ENCODE peak calls at places on chromosomes 12 and 14, in eight cellular contexts. V is fibroblast of lung; J is GM10248; E is PC-3; S is IMR-90; W is spleen; B is AG10803; O is CD4-positive, alpha-beta T cell. Q is an unnamed sample.

GRCh38 chr14:58060898-58061297 is 91.1 kb downstream of the ARMH4 start:
- DNase-seq in W (no peak), S (no peak), V (no peak), E (no peak), O (no peak), B (no peak), J (no peak), Q (no peak)

GRCh38 chr12:109553929-109554500 is 19.3 kb downstream of the MMAB start:
- DNase-seq in V (no peak), E (no peak), B (no peak), J (no peak), S (no peak), W (no peak), O (no peak), Q (no peak)

GRCh38 chr14:49962616-49963015 is 69.7 kb downstream of the ARF6 start:
- DNase-seq in W (no peak), S (no peak), E (peak; percentile 97), O (no peak), J (peak; percentile 72), V (peak; percentile 44), B (no peak), Q (no peak)

GRCh38 chr14:89276424-89276975 is 140.5 kb downstream of the FOXN3 start:
- DNase-seq in J (peak; percentile 77), W (no peak), E (no peak), O (no peak), B (peak; percentile 8), S (peak; percentile 76), V (peak; percentile 93), Q (no peak)

GRCh38 chr12:5515458-5515857 is 83.5 kb downstream of the NTF3 start:
- DNase-seq in V (no peak), S (no peak), B (no peak), W (no peak), O (no peak), J (no peak), E (no peak), Q (no peak)

GRCh38 chr12:52125499-52125900 is 46.0 kb downstream of the SMIM41 start:
- DNase-seq in J (no peak), V (no peak), O (no peak), B (no peak), W (peak; percentile 59), S (no peak), E (no peak), Q (no peak)

GRCh38 chr14:68464716-68465115 is 328.2 kb downstream of the ZFP36L1 start:
- DNase-seq in W (no peak), O (no peak), E (peak; percentile 97), V (peak; percentile 88), S (peak; percentile 64), B (peak; percentile 55), J (no peak), Q (no peak)

GRCh38 chr14:89516173-89516572 is 99.1 kb upstream of the FOXN3 start:
- DNase-seq in J (no peak), W (no peak), S (no peak), B (no peak), E (no peak), O (no peak), V (no peak), Q (no peak)

GRCh38 chr14:93045965-93046695 is 69.6 kb downstream of the ITPK1 start:
- DNase-seq in V (peak; percentile 95), E (peak; percentile 53), J (no peak), S (peak; percentile 86), B (peak; percentile 74), O (no peak), W (peak; percentile 69), Q (no peak)

GRCh38 chr14:51019089-51019488 is 74.8 kb upstream of the PYGL start:
- DNase-seq in S (no peak), O (no peak), J (no peak), V (peak; percentile 62), W (no peak), B (peak; percentile 41), E (no peak), Q (no peak)

GRCh38 chr14:92577321-92577742 is 63.8 kb downstream of the RIN3 start:
- DNase-seq in W (peak; percentile 75), S (no peak), B (no peak), V (no peak), E (no peak), O (no peak), J (peak; percentile 72), Q (no peak)

GRCh38 chr12:1915082-1915968 is 3.1 kb downstream of the CACNA2D4 start:
- DNase-seq in W (peak; percentile 71), O (no peak), S (no peak), B (no peak), V (no peak), J (peak; percentile 7), E (no peak), Q (no peak)

GRCh38 chr12:6338955-6339761 is 2.7 kb downstream of the TNFRSF1A start:
- DNase-seq in E (no peak), O (no peak), B (no peak), S (no peak), J (no peak), W (no peak), V (no peak), Q (no peak)

GRCh38 chr12:46660276-46660675 is 165.5 kb downstream of the SLC38A4 start:
- DNase-seq in J (no peak), V (peak; percentile 10), E (no peak), S (peak; percentile 30), O (no peak), B (peak; percentile 36), W (no peak), Q (no peak)

GRCh38 chr12:19177754-19178153 is 48.2 kb downstream of the PLEKHA5 start:
- DNase-seq in V (peak; percentile 57), S (peak; percentile 79), J (no peak), E (no peak), O (no peak), W (no peak), B (no peak), Q (no peak)

DNA sequence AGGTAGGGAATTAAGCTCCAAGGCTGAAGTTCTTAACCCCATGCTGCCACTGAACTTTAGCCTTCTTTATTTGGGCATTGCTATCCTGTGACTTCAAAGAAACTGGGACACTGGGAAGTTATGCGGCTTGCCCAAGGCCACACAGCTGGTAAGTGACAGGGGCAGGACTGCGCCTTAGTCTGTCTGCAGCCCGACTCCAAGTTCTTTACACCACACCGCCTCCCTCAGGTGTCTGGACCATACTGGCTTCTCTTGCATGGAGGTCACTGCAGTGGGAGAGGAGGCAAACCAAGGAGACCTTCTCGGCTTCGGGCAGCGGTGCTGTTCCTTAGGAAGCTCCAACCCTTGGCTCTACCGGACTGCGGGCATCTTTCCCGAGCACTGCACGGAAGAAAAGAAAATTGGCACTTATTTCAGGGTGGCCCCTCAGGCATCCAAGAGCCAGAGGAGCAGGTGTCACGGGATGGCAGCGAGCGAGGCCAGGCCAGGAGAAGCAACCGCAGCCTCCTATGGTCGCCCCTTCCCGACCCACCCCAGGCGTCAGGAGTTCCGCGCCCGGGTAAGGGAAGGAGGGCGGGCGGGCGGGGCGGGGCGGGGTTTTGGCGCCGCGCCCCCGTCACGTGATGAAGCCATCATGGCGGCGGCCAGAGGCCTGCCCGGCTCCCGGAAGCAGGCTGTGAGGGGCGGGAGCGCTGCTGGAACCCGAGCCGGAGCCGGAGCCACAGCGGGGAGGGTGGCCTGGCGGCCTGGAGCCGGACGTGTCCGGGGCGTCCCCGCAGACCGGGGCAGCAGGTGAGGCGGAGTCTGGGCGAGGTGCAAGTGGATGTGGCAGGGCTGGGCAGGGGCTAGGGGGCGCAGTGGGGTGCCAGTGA is 16.4 kb upstream of the ESPL1 start:
- DNase-seq in E (peak; percentile 80), B (peak; percentile 67), W (peak; percentile 95), O (peak; percentile 43), S (peak; percentile 64), J (peak; percentile 93), V (peak; percentile 68), Q (peak; percentile 88)
- TF ChIP-seq CTCF in E (peak; percentile 52), B (peak; percentile 55), W (peak; percentile 23), O (peak; percentile 57), S (peak; percentile 41), J (peak; percentile 67), V (peak; percentile 32), Q (no peak)

GRCh38 chr14:65824285-65824977 is 411.9 kb downstream of the FUT8 start:
- DNase-seq in E (peak; percentile 81), J (peak; percentile 75), S (peak; percentile 70), O (peak; percentile 38), B (peak; percentile 70), W (no peak), V (peak; percentile 57), Q (peak; percentile 70)

GRCh38 chr14:65827520-65827919 is 415.0 kb downstream of the FUT8 start:
- DNase-seq in V (no peak), S (no peak), W (no peak), J (no peak), O (no peak), E (no peak), B (no peak), Q (no peak)

GRCh38 chr14:65821224-65821753 is 408.8 kb downstream of the FUT8 start:
- DNase-seq in E (no peak), J (no peak), O (no peak), S (no peak), V (no peak), B (no peak), W (no peak), Q (no peak)

GRCh38 chr14:65826946-65827345 is 414.4 kb downstream of the FUT8 start:
- DNase-seq in S (no peak), J (no peak), V (no peak), O (no peak), E (no peak), W (no peak), B (no peak), Q (no peak)

DNA sequence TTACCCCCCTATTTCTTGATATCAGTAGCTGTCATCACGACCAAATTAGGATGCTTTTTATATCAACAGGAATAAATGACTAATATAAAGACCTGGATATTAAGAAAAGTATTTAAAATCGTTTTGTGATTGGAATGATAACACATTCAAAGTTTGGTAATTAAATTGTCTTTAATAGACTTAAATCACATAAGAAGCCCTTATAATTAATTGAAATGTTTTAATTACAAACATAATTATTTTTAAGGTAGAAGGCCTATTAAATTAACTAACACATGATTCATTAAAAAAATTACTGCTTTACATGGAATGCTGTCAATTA is 412.4 kb downstream of the FUT8 start:
- DNase-seq in O (no peak), B (no peak), J (no peak), V (no peak), S (no peak), W (no peak), E (no peak), Q (no peak)
- TF ChIP-seq CTCF in O (peak; percentile 46), B (no peak), J (no peak), V (no peak), S (no peak), W (no peak), E (no peak), Q (peak; percentile 29)

GRCh38 chr14:63843796-63844195 is 9.0 kb upstream of the SYNE2 start:
- DNase-seq in W (no peak), B (no peak), E (no peak), V (no peak), O (no peak), J (no peak), S (no peak), Q (no peak)

DNA sequence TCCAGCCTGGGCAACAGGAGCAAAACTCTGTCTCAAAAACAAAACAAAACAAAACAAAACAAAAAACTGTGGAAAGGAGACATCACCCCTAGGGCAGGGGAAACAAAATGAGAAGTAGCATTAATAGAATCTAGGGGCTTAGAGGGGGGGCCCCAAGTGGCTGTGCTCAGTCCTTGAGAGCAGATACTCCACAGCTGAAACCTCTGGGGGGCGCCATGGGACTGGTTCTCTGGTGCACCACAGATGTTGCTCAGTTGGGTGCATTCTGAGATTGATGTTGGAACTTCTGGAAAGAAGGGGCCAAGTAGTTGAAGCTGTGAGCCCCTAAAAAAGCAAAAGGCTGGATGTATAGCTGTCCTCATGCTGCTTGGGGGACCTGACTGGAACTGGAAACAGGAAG is 11.8 kb upstream of the SYNE2 start:
- DNase-seq in B (no peak), S (no peak), J (no peak), O (peak; percentile 61), V (no peak), E (peak; percentile 32), W (peak; percentile 77), Q (no peak)
- TF ChIP-seq CTCF in B (peak; percentile 9), S (no peak), J (no peak), O (peak; percentile 49), V (no peak), E (peak; percentile 64), W (peak; percentile 14), Q (no peak)

GRCh38 chr14:103607039-103607668 is 21.9 kb upstream of the KLC1 start:
- DNase-seq in W (peak; percentile 85), V (peak; percentile 93), J (peak; percentile 64), E (peak; percentile 66), B (peak; percentile 95), S (peak; percentile 92), O (no peak), Q (peak; percentile 24)
- TF ChIP-seq CTCF in W (peak; percentile 23), V (peak; percentile 22), J (no peak), E (peak; percentile 49), B (peak; percentile 55), S (peak; percentile 37), O (peak; percentile 26), Q (no peak)